ENCODE peak calls at places on chromosome 16, in nine cellular contexts. I is dorsolateral prefrontal cortex; S is Panc1; Q is foreskin fibroblast; E is heart left ventricle; R is ovary; C is mucosa of descending colon; O is osteoblast; W is CD8-positive, alpha-beta T cell. X is an unnamed sample.

GRCh38 chr16:8254425-8254824 is 335.9 kb downstream of the TMEM114 start:
- DNase-seq in C (no peak), S (no peak), E (no peak), R (no peak), W (no peak), I (no peak), Q (no peak), O (no peak), X (no peak)

GRCh38 chr16:57299009-57299718 is 14.7 kb upstream of the PLLP start:
- DNase-seq in R (no peak), C (no peak), O (peak), Q (peak), E (peak), I (no peak), W (no peak), S (no peak), X (peak)

GRCh38 chr16:83441523-83441922 is 366.3 kb upstream of the HSBP1 start:
- DNase-seq in S (no peak), C (no peak), R (no peak), O (no peak), Q (no peak), W (no peak), I (no peak), E (no peak), X (peak)

GRCh38 chr16:47778106-47778803 is 317.1 kb downstream of the PHKB start:
- DNase-seq in E (no peak), I (no peak), O (peak), R (no peak), S (no peak), W (no peak), Q (no peak), C (no peak), X (no peak)

GRCh38 chr16:353404-354285 is 1.1 kb upstream of the AXIN1 start:
- DNase-seq in I (no peak), Q (peak), C (peak), O (peak), R (peak), E (peak), W (no peak), S (no peak), X (peak)

GRCh38 chr16:85524630-85525463 is 88.3 kb upstream of the GSE1 start:
- DNase-seq in E (peak), I (no peak), C (no peak), W (no peak), Q (peak), O (peak), R (no peak), S (no peak), X (peak)

GRCh38 chr16:79721186-79721745 is 120.7 kb upstream of the MAF start:
- DNase-seq in Q (no peak), E (no peak), O (no peak), C (no peak), S (no peak), I (no peak), R (peak), W (no peak), X (no peak)

GRCh38 chr16:53945996-53946395 is 242.0 kb downstream of the FTO start:
- DNase-seq in E (no peak), I (no peak), S (peak), C (no peak), R (no peak), W (no peak), Q (peak), O (no peak), X (peak)

GRCh38 chr16:17224859-17225258 is 245.9 kb downstream of the XYLT1 start:
- DNase-seq in W (peak), O (no peak), Q (peak), I (no peak), E (no peak), S (no peak), R (peak), C (no peak), X (no peak)

GRCh38 chr16:27029525-27029924 is 37.2 kb upstream of the C16orf82 start:
- DNase-seq in S (no peak), E (no peak), O (no peak), R (no peak), C (no peak), I (no peak), W (no peak), Q (no peak), X (no peak)

GRCh38 chr16:84941916-84942315 is 69.4 kb downstream of the ZDHHC7 start:
- DNase-seq in R (no peak), S (no peak), W (no peak), I (no peak), E (no peak), Q (peak), C (no peak), O (peak), X (peak)

GRCh38 chr16:52471650-52472370 is 75.1 kb downstream of the TOX3 start:
- DNase-seq in R (no peak), S (no peak), O (no peak), Q (no peak), C (no peak), E (no peak), I (no peak), W (no peak), X (no peak)

GRCh38 chr16:4194661-4195060 is 47.2 kb downstream of the SRL start:
- DNase-seq in W (no peak), E (peak), O (peak), I (no peak), S (no peak), C (no peak), R (no peak), Q (no peak), X (no peak)

GRCh38 chr16:53672461-53672860 is 31.2 kb downstream of the RPGRIP1L start:
- DNase-seq in I (no peak), O (no peak), S (no peak), W (no peak), Q (no peak), R (no peak), E (no peak), C (no peak), X (peak)

GRCh38 chr16:54342001-54342776 is 55.6 kb upstream of the IRX3 start:
- DNase-seq in O (no peak), Q (peak), W (no peak), S (no peak), R (no peak), C (no peak), E (no peak), I (no peak), X (peak)

GRCh38 chr16:19166500-19166899 is 1.5 kb upstream of the SYT17 start:
- DNase-seq in S (no peak), E (no peak), W (no peak), Q (no peak), I (no peak), O (no peak), R (no peak), C (no peak), X (no peak)

GRCh38 chr16:4578961-4579530 is 22.9 kb downstream of the C16orf96 start:
- DNase-seq in W (no peak), S (no peak), I (no peak), C (no peak), E (no peak), O (peak), Q (no peak), R (no peak), X (no peak)

GRCh38 chr16:86680661-86681439 is 102.5 kb downstream of the FOXL1 start:
- DNase-seq in E (no peak), O (no peak), S (no peak), C (no peak), R (no peak), I (no peak), Q (no peak), W (no peak), X (no peak)

GRCh38 chr16:20997147-20997546 is 96.6 kb downstream of the LYRM1 start:
- DNase-seq in C (no peak), S (no peak), R (no peak), I (no peak), W (peak), E (no peak), O (no peak), Q (no peak), X (no peak)

GRCh38 chr16:64478258-64478906 is 643.5 kb downstream of the CDH11 start:
- DNase-seq in C (no peak), R (no peak), S (no peak), E (no peak), W (no peak), Q (peak), O (no peak), I (no peak), X (peak)

GRCh38 chr16:30090607-30091332 is 954 bp downstream of the TBX6 start:
- DNase-seq in C (peak), R (no peak), W (no peak), S (no peak), Q (no peak), I (no peak), E (peak), O (peak), X (no peak)

GRCh38 chr16:57892041-57892440 is 78.9 kb downstream of the CNGB1 start:
- DNase-seq in Q (no peak), I (no peak), S (no peak), W (no peak), C (no peak), E (no peak), O (peak), R (no peak), X (peak)

GRCh38 chr16:55853114-55853513 is 20.2 kb upstream of the CES1 start:
- DNase-seq in S (no peak), R (no peak), C (no peak), O (no peak), I (no peak), W (no peak), E (no peak), Q (peak), X (peak)

GRCh38 chr16:58492735-58493134 is 7.2 kb upstream of the NDRG4 start:
- DNase-seq in S (no peak), R (no peak), E (no peak), C (no peak), Q (no peak), I (no peak), W (no peak), O (peak), X (no peak)

GRCh38 chr16:57544129-57544653 is 1.7 kb downstream of the ADGRG5 start:
- DNase-seq in W (peak), C (no peak), O (no peak), S (no peak), Q (no peak), E (no peak), I (no peak), R (no peak), X (no peak)

GRCh38 chr16:71402674-71403073 is 39.2 kb downstream of the TLE7 start:
- DNase-seq in O (no peak), I (no peak), W (no peak), S (no peak), R (no peak), E (no peak), C (no peak), Q (no peak), X (no peak)

GRCh38 chr16:23608194-23608593 is 12.1 kb upstream of the NDUFAB1 start:
- DNase-seq in O (peak), S (no peak), E (no peak), Q (peak), R (no peak), C (no peak), I (no peak), W (no peak), X (peak)

GRCh38 chr16:57013268-57013667 is 23.9 kb downstream of the NLRC5 start:
- DNase-seq in S (no peak), I (no peak), O (no peak), E (no peak), W (no peak), C (no peak), R (no peak), Q (peak), X (peak)

GRCh38 chr16:1708768-1709180 is 2.8 kb downstream of the MAPK8IP3 start:
- DNase-seq in C (no peak), Q (peak), E (no peak), R (no peak), W (no peak), S (no peak), O (peak), I (peak), X (peak)

GRCh38 chr16:11128211-11129123 is 127.5 kb downstream of the SOCS1 start:
- DNase-seq in E (peak), O (peak), R (no peak), Q (peak), S (no peak), I (no peak), W (no peak), C (no peak), X (peak)

GRCh38 chr16:35377142-35377541 is 1917.7 kb downstream of the TP53TG3F start:
- DNase-seq in R (no peak), E (no peak), C (no peak), I (no peak), O (no peak), W (no peak), Q (no peak), S (no peak), X (no peak)

GRCh38 chr16:52976539-52977167 is 76.0 kb downstream of the CHD9NB start:
- DNase-seq in S (no peak), O (peak), C (no peak), Q (peak), I (no peak), E (no peak), W (no peak), R (no peak), X (peak)

GRCh38 chr16:280005-280421 is 378 bp upstream of the ARHGDIG start:
- DNase-seq in C (peak), R (no peak), E (no peak), S (no peak), O (no peak), Q (no peak), I (no peak), W (no peak), X (no peak)

GRCh38 chr16:83070416-83071199 is 443.8 kb downstream of the CDH13 start:
- DNase-seq in O (no peak), S (no peak), R (no peak), I (no peak), E (no peak), C (no peak), Q (no peak), W (no peak), X (peak)

GRCh38 chr16:27334874-27335273 is 21.1 kb downstream of the IL4R start:
- DNase-seq in Q (peak), E (no peak), O (no peak), S (no peak), R (no peak), I (no peak), W (no peak), C (no peak), X (no peak)

GRCh38 chr16:2513405-2514332 is at the start of gene ATP6V0C:
- DNase-seq in O (peak), W (peak), E (peak), R (peak), C (peak), I (peak), Q (peak), S (no peak), X (peak)

GRCh38 chr16:85010931-85011845 is at the start of gene ZDHHC7:
- DNase-seq in Q (peak), I (peak), S (no peak), E (peak), W (peak), O (peak), R (peak), C (peak), X (peak)

GRCh38 chr16:11190585-11191565 is 65.1 kb downstream of the SOCS1 start:
- DNase-seq in W (no peak), R (no peak), S (no peak), O (peak), E (no peak), Q (peak), I (no peak), C (no peak), X (peak)

GRCh38 chr16:50265716-50266336 is 525 bp upstream of the ADCY7 start:
- DNase-seq in Q (no peak), W (no peak), S (no peak), O (peak), E (peak), C (peak), R (no peak), I (no peak), X (no peak)
- H3K4me3 ChIP-seq in Q (peak), W (peak), S (peak), O (peak), E (peak), C (no peak), R (no peak), I (peak), X (no peak)

GRCh38 chr16:69567031-69567680 is 1.4 kb downstream of the NFAT5 start:
- DNase-seq in W (no peak), C (no peak), I (no peak), Q (no peak), R (no peak), E (no peak), O (peak), S (no peak), X (peak)
- TF ChIP-seq CTCF in W (peak), C (no peak), I (peak), Q (peak), R (peak), E (no peak), O (peak), S (no peak), X (peak)

DNA sequence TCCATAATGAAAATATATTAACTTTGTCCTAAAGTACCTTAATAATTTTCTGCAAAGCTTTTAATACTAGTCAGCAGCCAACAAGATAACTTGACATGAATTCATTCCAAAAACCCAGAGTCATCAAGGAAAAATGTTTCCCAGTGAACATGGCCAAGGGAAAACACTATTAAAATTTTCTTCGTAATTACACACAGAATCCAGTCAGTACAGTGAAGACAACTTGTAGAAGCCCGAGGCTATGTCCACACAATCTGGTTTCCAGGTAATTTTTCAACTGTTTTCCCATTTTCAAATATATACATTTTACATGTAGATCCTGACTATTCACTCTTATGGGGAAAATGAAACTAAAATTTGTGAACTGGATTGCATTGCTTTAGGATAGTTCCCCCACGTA is 600.9 kb downstream of the CDH8 start:
- DNase-seq in W (no peak), E (no peak), O (no peak), S (no peak), C (no peak), Q (no peak), I (no peak), R (no peak), X (no peak)
- H3K4me3 ChIP-seq in W (no peak), E (no peak), O (no peak), S (no peak), C (no peak), Q (no peak), I (no peak), R (no peak), X (no peak)

GRCh38 chr16:31467151-31467550 is 4.8 kb upstream of the TGFB1I1 start:
- DNase-seq in I (no peak), R (no peak), S (no peak), C (peak), E (no peak), W (no peak), O (peak), Q (no peak), X (no peak)
- TF ChIP-seq CTCF in I (no peak), R (no peak), S (no peak), C (no peak), E (no peak), W (no peak), O (no peak), Q (no peak), X (no peak)

DNA sequence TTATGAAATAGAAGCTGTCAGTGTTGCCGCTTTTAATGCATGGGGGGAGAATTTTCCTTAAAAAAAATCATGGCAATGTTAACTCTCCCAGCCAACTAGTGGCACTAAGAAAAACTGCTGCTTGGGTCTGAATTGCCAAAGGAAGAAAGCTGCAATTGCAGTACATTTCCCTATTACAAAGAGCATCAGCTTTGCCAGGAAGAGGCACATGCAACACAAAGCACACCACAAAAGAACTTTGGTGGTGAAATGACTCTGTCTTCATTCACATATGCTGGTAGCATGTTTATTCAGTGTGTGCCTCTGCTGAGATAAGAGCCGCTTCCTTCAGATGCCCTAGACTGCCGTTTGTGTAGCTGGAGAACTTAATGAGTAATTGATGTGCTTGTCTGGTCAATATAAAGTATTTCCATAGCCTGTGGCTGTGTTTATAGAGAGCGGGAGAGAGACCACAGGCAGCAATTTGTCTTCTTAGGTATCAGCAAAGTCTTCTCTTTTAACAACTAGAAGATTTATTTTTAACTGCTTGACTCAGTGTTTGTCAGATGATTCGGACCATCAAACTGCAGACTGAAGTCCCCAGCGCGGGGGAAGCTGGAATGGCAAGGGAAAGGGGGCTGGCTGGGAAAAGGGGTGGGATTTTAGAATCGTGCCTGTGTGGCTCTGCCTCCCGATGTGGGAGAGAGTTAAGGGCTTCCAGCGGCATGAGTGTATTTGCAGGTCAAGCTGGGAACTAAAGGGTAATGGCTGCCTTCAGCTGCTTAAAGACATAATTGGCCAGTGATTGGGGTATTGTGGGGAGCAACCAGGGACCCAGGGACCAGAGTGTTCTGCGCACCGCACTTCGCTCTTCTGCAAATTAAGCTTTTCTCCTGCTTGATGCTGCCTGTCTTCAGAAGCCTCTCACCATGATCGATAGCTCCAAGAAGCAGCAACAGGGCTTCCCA is 115.2 kb downstream of the MRTFB start:
- DNase-seq in E (no peak), Q (peak), O (no peak), S (no peak), R (no peak), C (no peak), W (no peak), I (peak), X (peak)
- H3K4me3 ChIP-seq in E (peak), Q (peak), O (peak), S (no peak), R (peak), C (no peak), W (no peak), I (peak), X (no peak)

DNA sequence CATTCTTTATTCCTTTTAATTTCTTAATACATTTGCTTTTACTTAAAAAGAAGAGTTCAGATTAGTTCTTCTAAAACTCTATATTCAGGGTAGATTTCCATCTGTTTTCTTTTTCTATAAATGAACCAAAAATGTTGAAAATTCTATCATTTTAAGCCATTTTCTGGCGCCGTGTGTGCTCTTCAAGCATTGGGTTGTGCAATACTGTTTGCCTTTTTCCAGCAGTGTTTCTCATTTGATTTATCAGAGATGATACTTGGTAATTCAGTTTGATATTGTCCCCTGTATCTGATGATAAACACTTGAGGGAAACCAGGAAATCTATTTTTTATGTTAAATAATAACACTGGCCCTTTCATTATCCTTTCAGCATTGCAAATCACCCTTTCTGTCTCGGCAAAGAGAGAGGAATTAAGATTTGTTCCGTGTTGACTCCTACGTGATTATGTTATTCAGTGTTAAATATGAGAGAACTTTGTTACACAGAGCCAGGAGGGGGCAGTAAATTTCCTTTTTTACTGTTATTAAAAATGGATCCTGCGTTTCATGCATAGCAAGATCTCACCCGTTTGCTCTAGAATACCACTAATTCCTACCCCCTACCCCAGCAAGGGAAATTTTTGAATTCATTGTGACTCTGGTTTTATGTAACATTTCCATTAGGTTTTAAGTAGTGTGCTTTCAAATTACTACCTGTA is 606.9 kb upstream of the RBFOX1 start:
- DNase-seq in R (no peak), Q (no peak), S (no peak), E (no peak), W (no peak), O (no peak), I (no peak), C (no peak), X (no peak)
- TF ChIP-seq CTCF in R (no peak), Q (no peak), S (peak), E (no peak), W (no peak), O (no peak), I (peak), C (no peak), X (no peak)

X was measured in epithelial cell of esophagus.